ENCODE peak calls at places on chromosomes 7 and 10, in nine cellular contexts. H is caudate nucleus; C is WERI-Rb-1; Q is naive thymus-derived CD4-positive, alpha-beta T cell; G is astrocyte; L is adrenal gland; S is IMR-90; X is CD4-positive, CD25-positive, alpha-beta regulatory T cell; V is endodermal cell. B is an unnamed sample.

GRCh38 chr7:46146454-46147255 is 225.6 kb upstream of the IGFBP3 start:
- DNase-seq in H (no peak), C (no peak), Q (no peak), G (peak), L (no peak), S (peak), X (no peak), V (no peak), B (no peak)

GRCh38 chr7:116271980-116272886 is 61.9 kb downstream of the TES start:
- DNase-seq in H (no peak), C (no peak), Q (no peak), G (peak), L (peak), S (peak), X (no peak), V (no peak), B (no peak)

GRCh38 chr7:5758286-5758685 is 23.2 kb downstream of the RNF216 start:
- DNase-seq in H (no peak), C (no peak), Q (no peak), G (no peak), L (no peak), S (no peak), X (no peak), V (no peak), B (no peak)

GRCh38 chr7:141244466-141244865 is 170.6 kb downstream of the TMEM178B start:
- DNase-seq in H (no peak), C (no peak), Q (no peak), G (no peak), L (no peak), S (no peak), X (no peak), V (no peak), B (no peak)

GRCh38 chr7:47227762-47228177 is 354.1 kb downstream of the TNS3 start:
- DNase-seq in H (no peak), C (no peak), Q (no peak), G (peak), L (peak), S (peak), X (no peak), V (no peak), B (no peak)

GRCh38 chr10:83166344-83166743 is 973.0 kb upstream of the GHITM start:
- DNase-seq in H (no peak), C (peak), Q (no peak), G (no peak), L (no peak), S (no peak), X (no peak), V (peak), B (no peak)

GRCh38 chr7:97027427-97028234 is 3.0 kb upstream of the DLX5 start:
- DNase-seq in H (peak), C (peak), Q (peak), G (peak), L (peak), S (peak), X (peak), V (peak), B (peak)

GRCh38 chr7:46927131-46927810 is 654.6 kb downstream of the TNS3 start:
- DNase-seq in H (no peak), C (no peak), Q (no peak), G (no peak), L (no peak), S (no peak), X (no peak), V (no peak), B (no peak)

GRCh38 chr7:27397503-27397902 is 154.9 kb downstream of the EVX1 start:
- DNase-seq in H (no peak), C (no peak), Q (no peak), G (no peak), L (no peak), S (no peak), X (no peak), V (no peak), B (no peak)

GRCh38 chr10:93654201-93654600 is 41.9 kb downstream of the PDE6C start:
- DNase-seq in H (no peak), C (no peak), Q (no peak), G (no peak), L (no peak), S (no peak), X (no peak), V (no peak), B (no peak)

GRCh38 chr7:135501402-135501801 is 8.5 kb downstream of the CNOT4 start:
- DNase-seq in H (no peak), C (no peak), Q (no peak), G (peak), L (no peak), S (peak), X (no peak), V (no peak), B (no peak)

GRCh38 chr10:110259317-110259716 is 45.4 kb downstream of the SMNDC1 start:
- DNase-seq in H (no peak), C (no peak), Q (no peak), G (no peak), L (no peak), S (no peak), X (no peak), V (no peak), B (no peak)

GRCh38 chr10:53601260-53601875 is 828.8 kb upstream of the MBL2 start:
- DNase-seq in H (peak), C (no peak), Q (no peak), G (peak), L (no peak), S (peak), X (peak), V (no peak), B (no peak)

GRCh38 chr7:55206235-55207029 is 158.7 kb upstream of the LANCL2 start:
- DNase-seq in H (no peak), C (no peak), Q (no peak), G (peak), L (no peak), S (peak), X (no peak), V (no peak), B (no peak)

GRCh38 chr7:107037866-107038598 is 6.5 kb upstream of the PRKAR2B start:
- DNase-seq in H (no peak), C (no peak), Q (no peak), G (no peak), L (no peak), S (no peak), X (no peak), V (no peak), B (no peak)
- H3K27ac ChIP-seq in H (no peak), C (no peak), Q (no peak), G (no peak), L (no peak), S (no peak), X (no peak), V (no peak), B (no peak)

GRCh38 chr10:91590142-91590903 is 42.5 kb downstream of the PPP1R3C start:
- DNase-seq in H (peak), C (no peak), Q (no peak), G (peak), L (peak), S (peak), X (no peak), V (no peak), B (peak)

GRCh38 chr10:91593366-91593765 is 39.5 kb downstream of the PPP1R3C start:
- DNase-seq in H (no peak), C (no peak), Q (no peak), G (no peak), L (no peak), S (no peak), X (no peak), V (no peak), B (no peak)

GRCh38 chr10:91591792-91592165 is 41.1 kb downstream of the PPP1R3C start:
- DNase-seq in H (no peak), C (no peak), Q (no peak), G (no peak), L (no peak), S (no peak), X (no peak), V (no peak), B (no peak)

GRCh38 chr10:91590904-91591791 is 41.7 kb downstream of the PPP1R3C start:
- DNase-seq in H (no peak), C (no peak), Q (no peak), G (peak), L (peak), S (peak), X (no peak), V (no peak), B (no peak)

GRCh38 chr10:91592282-91593020 is 40.4 kb downstream of the PPP1R3C start:
- DNase-seq in H (no peak), C (no peak), Q (no peak), G (no peak), L (no peak), S (no peak), X (no peak), V (no peak), B (no peak)
- H3K27ac ChIP-seq in H (peak), C (no peak), Q (no peak), G (no peak), L (peak), S (peak), X (no peak), V (no peak), B (no peak)

GRCh38 chr7:44974549-44974948 is 4.3 kb downstream of the MYO1G start:
- DNase-seq in H (no peak), C (no peak), Q (no peak), G (no peak), L (no peak), S (no peak), X (no peak), V (peak), B (no peak)

GRCh38 chr7:44976040-44976745 is 2.6 kb downstream of the MYO1G start:
- DNase-seq in H (no peak), C (no peak), Q (no peak), G (no peak), L (no peak), S (no peak), X (no peak), V (no peak), B (no peak)

GRCh38 chr7:44973610-44974401 is 5.0 kb downstream of the MYO1G start:
- DNase-seq in H (peak), C (peak), Q (peak), G (no peak), L (peak), S (no peak), X (peak), V (peak), B (no peak)

GRCh38 chr7:44976746-44977196 is 2.0 kb downstream of the MYO1G start:
- DNase-seq in H (no peak), C (no peak), Q (no peak), G (no peak), L (no peak), S (no peak), X (no peak), V (no peak), B (no peak)

DNA sequence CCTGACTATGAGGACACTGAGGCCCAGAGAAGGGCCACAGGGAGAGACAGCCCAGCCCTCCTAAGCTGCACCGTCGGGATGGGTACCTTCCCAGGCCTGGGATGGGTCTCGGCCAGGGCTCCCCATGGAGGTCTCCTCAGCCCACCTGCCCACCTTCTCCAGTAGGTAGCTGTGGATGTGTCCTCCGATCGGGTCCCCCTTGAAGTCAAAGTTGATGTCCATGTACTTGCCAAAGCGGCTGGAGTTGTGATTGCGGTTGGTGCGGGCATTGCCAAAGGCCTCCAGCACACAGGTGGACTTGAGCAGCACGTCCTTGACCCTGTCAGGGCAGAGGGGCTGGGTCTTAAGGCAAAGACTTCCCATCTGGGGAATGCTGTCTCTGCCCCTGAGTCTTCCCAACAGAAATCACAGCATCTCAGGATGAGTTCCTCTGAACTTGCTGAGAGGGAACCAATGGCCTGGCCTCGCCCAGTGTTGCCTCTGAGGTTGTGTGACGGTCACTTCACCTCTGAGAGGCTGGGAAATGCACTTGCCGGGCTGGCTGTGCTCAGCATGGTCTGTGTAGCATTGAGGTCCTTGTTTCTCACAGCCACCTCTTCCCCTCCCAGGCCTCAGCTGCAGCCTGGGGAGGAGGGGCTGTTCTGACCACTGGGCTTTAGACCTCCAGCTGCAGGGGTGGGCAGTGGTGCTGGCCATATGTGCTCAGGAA is 3.3 kb downstream of the MYO1G start:
- DNase-seq in H (no peak), C (no peak), Q (no peak), G (no peak), L (no peak), S (no peak), X (no peak), V (peak), B (no peak)
- H3K27ac ChIP-seq in H (no peak), C (no peak), Q (peak), G (no peak), L (no peak), S (no peak), X (peak), V (no peak), B (no peak)

DNA sequence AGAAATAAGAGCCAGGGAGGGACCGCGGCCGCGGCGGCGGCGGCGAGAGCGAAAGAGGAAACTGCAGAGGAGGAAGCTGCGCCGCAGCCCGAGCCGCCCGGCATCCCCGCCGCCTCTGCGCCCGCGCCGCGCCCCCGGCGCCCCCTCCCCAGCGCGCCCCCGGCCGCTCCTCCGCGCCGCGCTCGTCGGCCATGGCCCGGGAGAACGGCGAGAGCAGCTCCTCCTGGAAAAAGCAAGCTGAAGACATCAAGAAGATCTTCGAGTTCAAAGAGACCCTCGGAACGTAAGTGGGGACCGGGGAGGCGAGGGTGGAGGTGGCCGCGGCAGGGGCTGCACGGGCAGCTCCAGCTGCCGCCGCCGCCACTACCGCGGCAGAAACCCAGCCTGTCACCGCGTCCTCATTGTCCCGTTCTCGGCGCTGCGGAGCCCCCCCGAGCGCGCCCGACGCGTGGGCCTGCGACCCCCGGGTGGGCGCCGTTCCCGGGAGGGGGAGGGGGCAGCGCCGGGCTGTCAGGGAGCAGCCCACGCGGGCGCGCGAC is 350 bp downstream of the CAMK1D start:
- DNase-seq in H (no peak), C (no peak), Q (no peak), G (no peak), L (no peak), S (no peak), X (no peak), V (no peak), B (peak)
- H3K27ac ChIP-seq in H (peak), C (no peak), Q (peak), G (peak), L (peak), S (peak), X (peak), V (no peak), B (peak)